ENCODE peak calls at places on chromosomes 16 and 17, in five cellular contexts. H is thoracic aorta, T is NCI-H1694, P is ascending aorta, E is brain microvascular endothelial cell. X is an unnamed sample.

GRCh38 chr17:57499648-57500049 is 243.3 kb downstream of the MSI2 start:
- DNase-seq in P (no peak), E (peak; percentile 18), H (no peak), T (no peak), X (no peak)

GRCh38 chr16:76906552-76906951 is 284.4 kb upstream of the MON1B start:
- DNase-seq in H (no peak), T (no peak), E (no peak), P (no peak), X (no peak)

GRCh38 chr17:31392002-31392855 is 754 bp downstream of the RAB11FIP4 start:
- DNase-seq in E (no peak), P (no peak), H (no peak), T (no peak), X (no peak)

GRCh38 chr16:80788016-80788415 is 16.4 kb downstream of the CDYL2 start:
- DNase-seq in H (no peak), P (no peak), T (no peak), E (no peak), X (no peak)

GRCh38 chr17:12037970-12038369 is 17.3 kb downstream of the MAP2K4 start:
- DNase-seq in E (no peak), T (no peak), P (no peak), H (no peak), X (no peak)

GRCh38 chr17:50666316-50666715 is 31.6 kb downstream of the ABCC3 start:
- DNase-seq in E (no peak), H (no peak), P (no peak), T (no peak), X (no peak)

GRCh38 chr17:45423304-45423703 is 9.4 kb downstream of the ARHGAP27 start:
- DNase-seq in T (no peak), H (no peak), E (no peak), P (no peak), X (no peak)

GRCh38 chr17:148757-149156 is 11.4 kb downstream of the SCGB1C2 start:
- DNase-seq in E (no peak), H (no peak), P (no peak), T (no peak), X (no peak)

GRCh38 chr16:64478258-64478906 is 643.5 kb downstream of the CDH11 start:
- DNase-seq in H (peak; percentile 4), P (no peak), E (peak; percentile 81), T (no peak), X (no peak)

GRCh38 chr16:67053767-67054334 is 24.9 kb downstream of the CBFB start:
- DNase-seq in T (no peak), H (no peak), P (no peak), E (no peak), X (no peak)

GRCh38 chr17:80477647-80478478 is 1.5 kb upstream of the NPTX1 start:
- DNase-seq in E (peak; percentile 48), T (no peak), H (no peak), P (no peak), X (peak; percentile 37)

GRCh38 chr16:58491-59439 is 5.1 kb downstream of the SNRNP25 start:
- DNase-seq in T (no peak), H (no peak), E (no peak), P (no peak), X (no peak)

GRCh38 chr17:5901731-5902660 is 168.2 kb upstream of the WSCD1 start:
- DNase-seq in P (no peak), E (no peak), T (no peak), H (no peak), X (no peak)

GRCh38 chr16:65069090-65069489 is 52.8 kb downstream of the CDH11 start:
- DNase-seq in P (no peak), T (no peak), H (no peak), E (peak; percentile 63), X (no peak)

GRCh38 chr17:17076066-17076465 is 33.8 kb downstream of the MPRIP start:
- DNase-seq in H (no peak), E (no peak), T (no peak), P (no peak), X (no peak)

GRCh38 chr17:30323895-30324319 is 9.9 kb downstream of the TMIGD1 start:
- DNase-seq in T (no peak), E (peak; percentile 70), P (no peak), H (no peak), X (peak; percentile 83)

GRCh38 chr16:87924041-87924851 is 12.1 kb downstream of the CA5A start:
- DNase-seq in E (no peak), T (peak; percentile 86), P (no peak), H (no peak), X (no peak)

X was measured in erythroblast.